ENCODE peak calls at places on chromosomes 4 and X, in nine cellular contexts. One of them, this sample, is unnamed.

GRCh38 chr4:121180558-121180957 is 16.4 kb upstream of the TNIP3 start:
- DNase-seq in PC-9: no peak
- DNase-seq in GM06990: no peak
- DNase-seq in transverse colon: no peak
- DNase-seq in left ventricle myocardium inferior: no peak
- DNase-seq in WTC11: no peak
- DNase-seq in mammary epithelial cell: no peak
- DNase-seq in tibial nerve: no peak
- DNase-seq in lung: no peak
- DNase-seq in this sample: no peak

GRCh38 chrX:97461763-97462162 is 578.1 kb downstream of the RPA4 start:
- DNase-seq in PC-9: no peak
- DNase-seq in GM06990: no peak
- DNase-seq in transverse colon: no peak
- DNase-seq in left ventricle myocardium inferior: no peak
- DNase-seq in WTC11: no peak
- DNase-seq in mammary epithelial cell: no peak
- DNase-seq in tibial nerve: no peak
- DNase-seq in lung: no peak
- DNase-seq in this sample: no peak

GRCh38 chrX:46204721-46205422 is 340.3 kb downstream of the ZNF674 start:
- DNase-seq in PC-9: no peak
- DNase-seq in GM06990: no peak
- DNase-seq in transverse colon: no peak
- DNase-seq in left ventricle myocardium inferior: no peak
- DNase-seq in WTC11: no peak
- DNase-seq in mammary epithelial cell: peak
- DNase-seq in tibial nerve: no peak
- DNase-seq in lung: no peak
- DNase-seq in this sample: no peak

GRCh38 chr4:74039065-74039763 is 725 bp upstream of the CXCL3 start:
- DNase-seq in PC-9: no peak
- DNase-seq in GM06990: no peak
- DNase-seq in transverse colon: no peak
- DNase-seq in left ventricle myocardium inferior: no peak
- DNase-seq in WTC11: no peak
- DNase-seq in mammary epithelial cell: no peak
- DNase-seq in tibial nerve: no peak
- DNase-seq in lung: no peak
- DNase-seq in this sample: no peak

GRCh38 chrX:17743913-17744312 is 6.6 kb downstream of the SCML1 start:
- DNase-seq in PC-9: peak
- DNase-seq in GM06990: no peak
- DNase-seq in transverse colon: no peak
- DNase-seq in left ventricle myocardium inferior: no peak
- DNase-seq in WTC11: no peak
- DNase-seq in mammary epithelial cell: peak
- DNase-seq in tibial nerve: no peak
- DNase-seq in lung: no peak
- DNase-seq in this sample: no peak

GRCh38 chr4:98663226-98664006 is 5.0 kb upstream of the TSPAN5 start:
- DNase-seq in PC-9: no peak
- DNase-seq in GM06990: peak
- DNase-seq in transverse colon: peak
- DNase-seq in left ventricle myocardium inferior: peak
- DNase-seq in WTC11: no peak
- DNase-seq in mammary epithelial cell: no peak
- DNase-seq in tibial nerve: peak
- DNase-seq in lung: no peak
- DNase-seq in this sample: peak

GRCh38 chrX:148874621-148875020 is 374.2 kb downstream of the AFF2 start:
- DNase-seq in PC-9: no peak
- DNase-seq in GM06990: no peak
- DNase-seq in transverse colon: no peak
- DNase-seq in left ventricle myocardium inferior: no peak
- DNase-seq in WTC11: no peak
- DNase-seq in mammary epithelial cell: no peak
- DNase-seq in tibial nerve: no peak
- DNase-seq in lung: no peak
- DNase-seq in this sample: no peak

GRCh38 chr4:100294356-100294755 is 104.1 kb upstream of the DDIT4L start:
- DNase-seq in PC-9: no peak
- DNase-seq in GM06990: no peak
- DNase-seq in transverse colon: no peak
- DNase-seq in left ventricle myocardium inferior: no peak
- DNase-seq in WTC11: no peak
- DNase-seq in mammary epithelial cell: no peak
- DNase-seq in tibial nerve: no peak
- DNase-seq in lung: no peak
- DNase-seq in this sample: no peak

GRCh38 chrX:30865020-30865419 is 24.0 kb downstream of the TAB3 start:
- DNase-seq in PC-9: no peak
- DNase-seq in GM06990: no peak
- DNase-seq in transverse colon: no peak
- DNase-seq in left ventricle myocardium inferior: no peak
- DNase-seq in WTC11: peak
- DNase-seq in mammary epithelial cell: peak
- DNase-seq in tibial nerve: no peak
- DNase-seq in lung: no peak
- DNase-seq in this sample: peak
- TF ChIP-seq CTCF in PC-9: no peak
- TF ChIP-seq CTCF in GM06990: peak
- TF ChIP-seq CTCF in transverse colon: no peak
- TF ChIP-seq CTCF in left ventricle myocardium inferior: no peak
- TF ChIP-seq CTCF in WTC11: no peak
- TF ChIP-seq CTCF in mammary epithelial cell: peak
- TF ChIP-seq CTCF in tibial nerve: no peak
- TF ChIP-seq CTCF in lung: no peak
- TF ChIP-seq CTCF in this sample: peak

GRCh38 chr4:134936014-134936413 is 734.4 kb upstream of the PABPC4L start:
- DNase-seq in PC-9: no peak
- DNase-seq in GM06990: no peak
- DNase-seq in transverse colon: no peak
- DNase-seq in left ventricle myocardium inferior: no peak
- DNase-seq in WTC11: no peak
- DNase-seq in mammary epithelial cell: no peak
- DNase-seq in tibial nerve: no peak
- DNase-seq in lung: no peak
- DNase-seq in this sample: no peak

GRCh38 chr4:134934036-134934806 is 732.6 kb upstream of the PABPC4L start:
- DNase-seq in PC-9: no peak
- DNase-seq in GM06990: no peak
- DNase-seq in transverse colon: no peak
- DNase-seq in left ventricle myocardium inferior: no peak
- DNase-seq in WTC11: no peak
- DNase-seq in mammary epithelial cell: no peak
- DNase-seq in tibial nerve: no peak
- DNase-seq in lung: no peak
- DNase-seq in this sample: no peak

GRCh38 chr4:134935320-134935719 is 733.7 kb upstream of the PABPC4L start:
- DNase-seq in PC-9: no peak
- DNase-seq in GM06990: no peak
- DNase-seq in transverse colon: no peak
- DNase-seq in left ventricle myocardium inferior: no peak
- DNase-seq in WTC11: peak
- DNase-seq in mammary epithelial cell: no peak
- DNase-seq in tibial nerve: no peak
- DNase-seq in lung: no peak
- DNase-seq in this sample: peak
- TF ChIP-seq CTCF in PC-9: peak
- TF ChIP-seq CTCF in GM06990: no peak
- TF ChIP-seq CTCF in transverse colon: peak
- TF ChIP-seq CTCF in left ventricle myocardium inferior: peak
- TF ChIP-seq CTCF in WTC11: peak
- TF ChIP-seq CTCF in mammary epithelial cell: peak
- TF ChIP-seq CTCF in tibial nerve: no peak
- TF ChIP-seq CTCF in lung: no peak
- TF ChIP-seq CTCF in this sample: no peak

GRCh38 chr4:157204634-157205244 is 15.8 kb upstream of the GRIA2 start:
- DNase-seq in PC-9: no peak
- DNase-seq in GM06990: no peak
- DNase-seq in transverse colon: peak
- DNase-seq in left ventricle myocardium inferior: no peak
- DNase-seq in WTC11: peak
- DNase-seq in mammary epithelial cell: no peak
- DNase-seq in tibial nerve: no peak
- DNase-seq in lung: no peak
- DNase-seq in this sample: peak
- TF ChIP-seq CTCF in PC-9: peak
- TF ChIP-seq CTCF in GM06990: peak
- TF ChIP-seq CTCF in transverse colon: peak
- TF ChIP-seq CTCF in left ventricle myocardium inferior: peak
- TF ChIP-seq CTCF in WTC11: peak
- TF ChIP-seq CTCF in mammary epithelial cell: peak
- TF ChIP-seq CTCF in tibial nerve: peak
- TF ChIP-seq CTCF in lung: no peak
- TF ChIP-seq CTCF in this sample: peak

GRCh38 chr4:129218355-129218754 is 122.4 kb downstream of the C4orf33 start:
- DNase-seq in PC-9: no peak
- DNase-seq in GM06990: no peak
- DNase-seq in transverse colon: peak
- DNase-seq in left ventricle myocardium inferior: no peak
- DNase-seq in WTC11: no peak
- DNase-seq in mammary epithelial cell: no peak
- DNase-seq in tibial nerve: no peak
- DNase-seq in lung: no peak
- DNase-seq in this sample: no peak

GRCh38 chr4:129218897-129219296 is 122.9 kb downstream of the C4orf33 start:
- DNase-seq in PC-9: no peak
- DNase-seq in GM06990: no peak
- DNase-seq in transverse colon: no peak
- DNase-seq in left ventricle myocardium inferior: no peak
- DNase-seq in WTC11: no peak
- DNase-seq in mammary epithelial cell: no peak
- DNase-seq in tibial nerve: no peak
- DNase-seq in lung: no peak
- DNase-seq in this sample: no peak

GRCh38 chr4:129223955-129224354 is 128.0 kb downstream of the C4orf33 start:
- DNase-seq in PC-9: no peak
- DNase-seq in GM06990: no peak
- DNase-seq in transverse colon: no peak
- DNase-seq in left ventricle myocardium inferior: no peak
- DNase-seq in WTC11: no peak
- DNase-seq in mammary epithelial cell: no peak
- DNase-seq in tibial nerve: no peak
- DNase-seq in lung: no peak
- DNase-seq in this sample: no peak

GRCh38 chr4:129220254-129220653 is 124.3 kb downstream of the C4orf33 start:
- DNase-seq in PC-9: no peak
- DNase-seq in GM06990: no peak
- DNase-seq in transverse colon: no peak
- DNase-seq in left ventricle myocardium inferior: no peak
- DNase-seq in WTC11: no peak
- DNase-seq in mammary epithelial cell: no peak
- DNase-seq in tibial nerve: no peak
- DNase-seq in lung: no peak
- DNase-seq in this sample: no peak
- TF ChIP-seq CTCF in PC-9: no peak
- TF ChIP-seq CTCF in GM06990: no peak
- TF ChIP-seq CTCF in transverse colon: no peak
- TF ChIP-seq CTCF in left ventricle myocardium inferior: no peak
- TF ChIP-seq CTCF in WTC11: no peak
- TF ChIP-seq CTCF in mammary epithelial cell: no peak
- TF ChIP-seq CTCF in tibial nerve: no peak
- TF ChIP-seq CTCF in lung: no peak
- TF ChIP-seq CTCF in this sample: no peak

GRCh38 chr4:53196195-53196641 is 169.6 kb downstream of the SCFD2 start:
- DNase-seq in PC-9: no peak
- DNase-seq in GM06990: no peak
- DNase-seq in transverse colon: no peak
- DNase-seq in left ventricle myocardium inferior: no peak
- DNase-seq in WTC11: no peak
- DNase-seq in mammary epithelial cell: no peak
- DNase-seq in tibial nerve: no peak
- DNase-seq in lung: no peak
- DNase-seq in this sample: no peak

GRCh38 chr4:53197760-53198150 is 168.1 kb downstream of the SCFD2 start:
- DNase-seq in PC-9: no peak
- DNase-seq in GM06990: no peak
- DNase-seq in transverse colon: no peak
- DNase-seq in left ventricle myocardium inferior: no peak
- DNase-seq in WTC11: no peak
- DNase-seq in mammary epithelial cell: no peak
- DNase-seq in tibial nerve: no peak
- DNase-seq in lung: no peak
- DNase-seq in this sample: no peak

GRCh38 chr4:53194727-53195126 is 171.1 kb downstream of the SCFD2 start:
- DNase-seq in PC-9: no peak
- DNase-seq in GM06990: no peak
- DNase-seq in transverse colon: no peak
- DNase-seq in left ventricle myocardium inferior: no peak
- DNase-seq in WTC11: no peak
- DNase-seq in mammary epithelial cell: no peak
- DNase-seq in tibial nerve: no peak
- DNase-seq in lung: no peak
- DNase-seq in this sample: no peak

GRCh38 chr4:53199356-53199755 is 166.5 kb downstream of the SCFD2 start:
- DNase-seq in PC-9: no peak
- DNase-seq in GM06990: no peak
- DNase-seq in transverse colon: no peak
- DNase-seq in left ventricle myocardium inferior: no peak
- DNase-seq in WTC11: no peak
- DNase-seq in mammary epithelial cell: no peak
- DNase-seq in tibial nerve: no peak
- DNase-seq in lung: no peak
- DNase-seq in this sample: no peak

GRCh38 chr4:53196872-53197759 is 168.7 kb downstream of the SCFD2 start:
- DNase-seq in PC-9: no peak
- DNase-seq in GM06990: no peak
- DNase-seq in transverse colon: no peak
- DNase-seq in left ventricle myocardium inferior: no peak
- DNase-seq in WTC11: no peak
- DNase-seq in mammary epithelial cell: peak
- DNase-seq in tibial nerve: no peak
- DNase-seq in lung: no peak
- DNase-seq in this sample: no peak
- TF ChIP-seq CTCF in PC-9: peak
- TF ChIP-seq CTCF in GM06990: peak
- TF ChIP-seq CTCF in transverse colon: peak
- TF ChIP-seq CTCF in left ventricle myocardium inferior: peak
- TF ChIP-seq CTCF in WTC11: peak
- TF ChIP-seq CTCF in mammary epithelial cell: peak
- TF ChIP-seq CTCF in tibial nerve: peak
- TF ChIP-seq CTCF in lung: peak
- TF ChIP-seq CTCF in this sample: peak